ENCODE peak calls at places on chromosomes 2 and 18, in four cellular contexts. One of them, this sample, is unnamed.

GRCh38 chr2:40034198-40034597 is 255.1 kb upstream of the THUMPD2 start:
- DNase-seq in CD4-positive, CD25-positive, alpha-beta regulatory T cell: no peak
- DNase-seq in cardiac muscle cell: peak
- DNase-seq in prostate gland: no peak
- DNase-seq in this sample: no peak

GRCh38 chr2:113157108-113157896 is 16.5 kb upstream of the PSD4 start:
- DNase-seq in CD4-positive, CD25-positive, alpha-beta regulatory T cell: peak
- DNase-seq in cardiac muscle cell: peak
- DNase-seq in prostate gland: peak
- DNase-seq in this sample: peak

GRCh38 chr2:153890572-153890971 is 18.9 kb downstream of the GALNT13 start:
- DNase-seq in CD4-positive, CD25-positive, alpha-beta regulatory T cell: no peak
- DNase-seq in cardiac muscle cell: no peak
- DNase-seq in prostate gland: no peak
- DNase-seq in this sample: no peak

GRCh38 chr18:9571546-9571945 is 42.8 kb downstream of the PPP4R1 start:
- DNase-seq in CD4-positive, CD25-positive, alpha-beta regulatory T cell: no peak
- DNase-seq in cardiac muscle cell: no peak
- DNase-seq in prostate gland: no peak
- DNase-seq in this sample: no peak

GRCh38 chr2:54306561-54306960 is 50.5 kb upstream of the TSPYL6 start:
- DNase-seq in CD4-positive, CD25-positive, alpha-beta regulatory T cell: no peak
- DNase-seq in cardiac muscle cell: no peak
- DNase-seq in prostate gland: no peak
- DNase-seq in this sample: no peak

GRCh38 chr18:54157646-54158045 is 66.8 kb downstream of the MBD2 start:
- DNase-seq in CD4-positive, CD25-positive, alpha-beta regulatory T cell: no peak
- DNase-seq in cardiac muscle cell: no peak
- DNase-seq in prostate gland: no peak
- DNase-seq in this sample: no peak

GRCh38 chr2:238202326-238203103 is 980 bp downstream of the ILKAP start:
- DNase-seq in CD4-positive, CD25-positive, alpha-beta regulatory T cell: no peak
- DNase-seq in cardiac muscle cell: peak
- DNase-seq in prostate gland: no peak
- DNase-seq in this sample: no peak

GRCh38 chr2:121179467-121179866 is 105.5 kb downstream of the TFCP2L1 start:
- DNase-seq in CD4-positive, CD25-positive, alpha-beta regulatory T cell: no peak
- DNase-seq in cardiac muscle cell: no peak
- DNase-seq in prostate gland: no peak
- DNase-seq in this sample: no peak

GRCh38 chr2:113180131-113180946 is 6.6 kb downstream of the PSD4 start:
- DNase-seq in CD4-positive, CD25-positive, alpha-beta regulatory T cell: no peak
- DNase-seq in cardiac muscle cell: no peak
- DNase-seq in prostate gland: no peak
- DNase-seq in this sample: no peak

GRCh38 chr2:111032721-111033532 is 87.8 kb upstream of the BCL2L11 start:
- DNase-seq in CD4-positive, CD25-positive, alpha-beta regulatory T cell: no peak
- DNase-seq in cardiac muscle cell: peak
- DNase-seq in prostate gland: no peak
- DNase-seq in this sample: peak

GRCh38 chr2:9967053-9967775 is 15.7 kb downstream of the GRHL1 start:
- DNase-seq in CD4-positive, CD25-positive, alpha-beta regulatory T cell: no peak
- DNase-seq in cardiac muscle cell: no peak
- DNase-seq in prostate gland: no peak
- DNase-seq in this sample: no peak

GRCh38 chr2:45930396-45930792 is 278.9 kb downstream of the PRKCE start:
- DNase-seq in CD4-positive, CD25-positive, alpha-beta regulatory T cell: no peak
- DNase-seq in cardiac muscle cell: peak
- DNase-seq in prostate gland: no peak
- DNase-seq in this sample: no peak

GRCh38 chr2:71961289-71962027 is 186.2 kb downstream of the CYP26B1 start:
- DNase-seq in CD4-positive, CD25-positive, alpha-beta regulatory T cell: no peak
- DNase-seq in cardiac muscle cell: no peak
- DNase-seq in prostate gland: no peak
- DNase-seq in this sample: no peak

GRCh38 chr2:238688197-238689153 is 159.4 kb upstream of the TWIST2 start:
- DNase-seq in CD4-positive, CD25-positive, alpha-beta regulatory T cell: no peak
- DNase-seq in cardiac muscle cell: no peak
- DNase-seq in prostate gland: no peak
- DNase-seq in this sample: no peak

GRCh38 chr2:166104773-166105172 is 23.0 kb downstream of the SCN1A start:
- DNase-seq in CD4-positive, CD25-positive, alpha-beta regulatory T cell: no peak
- DNase-seq in cardiac muscle cell: no peak
- DNase-seq in prostate gland: no peak
- DNase-seq in this sample: no peak

GRCh38 chr2:115161531-115162453 is 719.4 kb downstream of the DPP10 start:
- DNase-seq in CD4-positive, CD25-positive, alpha-beta regulatory T cell: no peak
- DNase-seq in cardiac muscle cell: no peak
- DNase-seq in prostate gland: no peak
- DNase-seq in this sample: peak
- H3K4me3 ChIP-seq in CD4-positive, CD25-positive, alpha-beta regulatory T cell: no peak
- H3K4me3 ChIP-seq in cardiac muscle cell: peak
- H3K4me3 ChIP-seq in prostate gland: peak
- H3K4me3 ChIP-seq in this sample: peak

GRCh38 chr2:70947556-70948184 is 12.0 kb downstream of the ATP6V1B1 start:
- DNase-seq in CD4-positive, CD25-positive, alpha-beta regulatory T cell: no peak
- DNase-seq in cardiac muscle cell: peak
- DNase-seq in prostate gland: no peak
- DNase-seq in this sample: peak
- H3K4me3 ChIP-seq in CD4-positive, CD25-positive, alpha-beta regulatory T cell: no peak
- H3K4me3 ChIP-seq in cardiac muscle cell: no peak
- H3K4me3 ChIP-seq in prostate gland: no peak
- H3K4me3 ChIP-seq in this sample: no peak

GRCh38 chr2:27313882-27314645 is 5.8 kb upstream of the UCN start:
- DNase-seq in CD4-positive, CD25-positive, alpha-beta regulatory T cell: no peak
- DNase-seq in cardiac muscle cell: no peak
- DNase-seq in prostate gland: no peak
- DNase-seq in this sample: no peak

GRCh38 chr2:27320958-27321543 is 1.8 kb downstream of the MPV17 start:
- DNase-seq in CD4-positive, CD25-positive, alpha-beta regulatory T cell: no peak
- DNase-seq in cardiac muscle cell: peak
- DNase-seq in prostate gland: peak
- DNase-seq in this sample: peak

GRCh38 chr2:27315122-27315521 is 6.9 kb upstream of the UCN start:
- DNase-seq in CD4-positive, CD25-positive, alpha-beta regulatory T cell: no peak
- DNase-seq in cardiac muscle cell: no peak
- DNase-seq in prostate gland: no peak
- DNase-seq in this sample: no peak

GRCh38 chr2:27314709-27315108 is 6.5 kb upstream of the UCN start:
- DNase-seq in CD4-positive, CD25-positive, alpha-beta regulatory T cell: no peak
- DNase-seq in cardiac muscle cell: no peak
- DNase-seq in prostate gland: no peak
- DNase-seq in this sample: no peak

GRCh38 chr2:27316655-27317412 is 6.1 kb downstream of the MPV17 start:
- DNase-seq in CD4-positive, CD25-positive, alpha-beta regulatory T cell: no peak
- DNase-seq in cardiac muscle cell: no peak
- DNase-seq in prostate gland: no peak
- DNase-seq in this sample: peak
- H3K4me3 ChIP-seq in CD4-positive, CD25-positive, alpha-beta regulatory T cell: no peak
- H3K4me3 ChIP-seq in cardiac muscle cell: no peak
- H3K4me3 ChIP-seq in prostate gland: no peak
- H3K4me3 ChIP-seq in this sample: no peak

DNA sequence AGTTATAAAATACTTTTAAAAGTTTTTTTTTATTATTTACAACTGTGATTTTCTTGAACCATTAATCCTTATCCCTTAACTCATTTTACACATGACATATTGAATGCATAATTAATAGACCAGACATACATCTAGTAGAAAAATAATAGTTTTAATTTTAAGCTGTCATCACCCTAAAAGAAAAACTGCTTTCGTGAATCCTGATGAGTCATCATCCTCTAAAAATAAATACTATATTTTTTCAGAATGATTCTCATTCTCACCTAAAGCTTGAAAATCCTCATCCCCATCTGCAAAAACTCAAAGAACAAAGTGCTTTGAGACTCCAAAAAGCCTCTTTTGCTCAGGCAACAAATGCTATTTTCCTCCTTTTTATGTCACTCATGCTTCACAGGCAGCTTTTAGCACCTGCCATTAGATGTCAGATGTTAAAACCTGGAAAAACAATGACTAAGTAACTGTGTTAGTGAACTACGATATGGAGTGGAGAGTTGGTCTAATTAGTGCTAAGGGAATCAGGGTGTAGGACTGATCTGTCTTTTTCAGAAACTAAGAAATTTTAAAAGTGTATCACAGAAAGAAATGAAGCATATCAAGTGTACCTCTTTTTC is 297.6 kb downstream of the TMX3 start:
- DNase-seq in CD4-positive, CD25-positive, alpha-beta regulatory T cell: no peak
- DNase-seq in cardiac muscle cell: no peak
- DNase-seq in prostate gland: no peak
- DNase-seq in this sample: no peak
- H3K4me3 ChIP-seq in CD4-positive, CD25-positive, alpha-beta regulatory T cell: no peak
- H3K4me3 ChIP-seq in cardiac muscle cell: no peak
- H3K4me3 ChIP-seq in prostate gland: no peak
- H3K4me3 ChIP-seq in this sample: no peak

GRCh38 chr2:231664727-231665126 is 43.6 kb upstream of the PTMA start:
- DNase-seq in CD4-positive, CD25-positive, alpha-beta regulatory T cell: no peak
- DNase-seq in cardiac muscle cell: no peak
- DNase-seq in prostate gland: no peak
- DNase-seq in this sample: no peak

GRCh38 chr2:231663458-231664290 is 44.7 kb upstream of the PTMA start:
- DNase-seq in CD4-positive, CD25-positive, alpha-beta regulatory T cell: no peak
- DNase-seq in cardiac muscle cell: no peak
- DNase-seq in prostate gland: no peak
- DNase-seq in this sample: no peak

GRCh38 chr2:231666171-231667095 is 41.9 kb upstream of the PTMA start:
- DNase-seq in CD4-positive, CD25-positive, alpha-beta regulatory T cell: no peak
- DNase-seq in cardiac muscle cell: peak
- DNase-seq in prostate gland: peak
- DNase-seq in this sample: peak

GRCh38 chr2:231667096-231667427 is 41.3 kb upstream of the PTMA start:
- DNase-seq in CD4-positive, CD25-positive, alpha-beta regulatory T cell: no peak
- DNase-seq in cardiac muscle cell: no peak
- DNase-seq in prostate gland: no peak
- DNase-seq in this sample: no peak

DNA sequence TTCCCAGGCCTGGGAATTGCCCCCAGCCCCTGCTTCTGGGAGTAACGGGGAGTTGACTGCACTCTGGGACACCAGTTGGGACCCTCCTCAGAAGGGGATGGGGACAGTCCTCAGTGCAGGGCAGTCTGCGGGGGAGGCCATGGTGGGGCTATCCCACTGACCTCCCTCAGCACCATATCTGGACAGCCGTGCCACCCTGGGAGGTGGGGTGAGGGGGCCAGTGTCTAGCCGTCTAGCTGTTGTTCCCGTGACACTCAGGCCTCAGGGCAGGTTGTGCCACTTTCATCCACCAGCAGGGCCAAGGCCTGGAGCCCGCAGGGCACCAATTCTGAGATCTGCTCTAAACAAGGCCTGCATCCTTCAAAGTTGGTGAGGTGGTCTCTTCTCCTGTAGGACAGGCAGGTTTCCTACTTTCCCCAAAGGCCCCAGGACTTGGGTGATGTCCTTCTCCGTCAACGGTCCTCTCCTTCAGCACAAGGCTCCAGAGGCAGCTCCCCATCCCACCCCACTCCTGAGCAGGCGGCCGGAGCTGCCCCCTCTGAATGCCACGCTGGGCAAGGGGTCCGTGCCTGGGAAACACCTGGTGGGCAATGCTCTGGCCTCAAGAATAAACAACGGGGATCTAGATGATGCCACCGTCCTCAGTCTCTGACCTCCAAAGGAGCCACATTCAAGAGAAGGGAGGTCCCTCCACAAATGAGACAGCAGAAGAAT is 43.0 kb upstream of the PTMA start:
- DNase-seq in CD4-positive, CD25-positive, alpha-beta regulatory T cell: no peak
- DNase-seq in cardiac muscle cell: no peak
- DNase-seq in prostate gland: no peak
- DNase-seq in this sample: no peak
- H3K4me3 ChIP-seq in CD4-positive, CD25-positive, alpha-beta regulatory T cell: no peak
- H3K4me3 ChIP-seq in cardiac muscle cell: no peak
- H3K4me3 ChIP-seq in prostate gland: no peak
- H3K4me3 ChIP-seq in this sample: no peak

GRCh38 chr2:214069254-214069653 is 341.6 kb upstream of the VWC2L start:
- DNase-seq in CD4-positive, CD25-positive, alpha-beta regulatory T cell: no peak
- DNase-seq in cardiac muscle cell: peak
- DNase-seq in prostate gland: peak
- DNase-seq in this sample: no peak
- H3K4me3 ChIP-seq in CD4-positive, CD25-positive, alpha-beta regulatory T cell: no peak
- H3K4me3 ChIP-seq in cardiac muscle cell: no peak
- H3K4me3 ChIP-seq in prostate gland: no peak
- H3K4me3 ChIP-seq in this sample: no peak

DNA sequence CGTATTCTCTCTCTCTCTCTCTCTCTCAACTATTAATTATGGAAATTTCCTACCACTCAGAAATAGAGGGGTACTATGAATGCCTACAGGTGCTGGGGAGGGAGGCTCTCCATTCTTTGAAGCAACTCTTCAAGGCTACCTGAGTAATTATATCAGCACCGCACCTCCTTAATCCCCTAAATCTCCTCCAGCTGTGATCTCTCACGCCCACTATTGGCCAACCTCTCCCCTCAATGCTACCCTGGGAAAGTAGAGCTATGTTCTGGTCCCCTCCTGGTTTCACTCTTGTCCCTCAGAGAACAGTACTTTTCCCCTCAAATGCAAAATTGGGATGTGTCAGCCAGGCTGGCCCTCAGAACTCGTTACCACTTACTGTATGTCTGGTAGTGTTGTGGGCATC is 1.6 kb downstream of the MOCOS start:
- DNase-seq in CD4-positive, CD25-positive, alpha-beta regulatory T cell: no peak
- DNase-seq in cardiac muscle cell: no peak
- DNase-seq in prostate gland: no peak
- DNase-seq in this sample: no peak
- H3K4me3 ChIP-seq in CD4-positive, CD25-positive, alpha-beta regulatory T cell: no peak
- H3K4me3 ChIP-seq in cardiac muscle cell: no peak
- H3K4me3 ChIP-seq in prostate gland: no peak
- H3K4me3 ChIP-seq in this sample: no peak